ENCODE peak calls at places on chromosomes 6 and 20, in nine cellular contexts. G is iPS-NIHi11; E is AG10803; W is endodermal cell; U is pons; Q is SW480; N is GM04503; T is CD4-positive, alpha-beta memory T cell; Z is GM12878. B is an unnamed sample.

GRCh38 chr6:137882225-137882961 is 15.3 kb downstream of the TNFAIP3 start:
- DNase-seq in U (no peak), E (peak; percentile 61), Z (no peak), G (no peak), T (peak; percentile 68), W (no peak), Q (no peak), N (no peak), B (no peak)

GRCh38 chr20:1806456-1806855 is 88.8 kb upstream of the SIRPA start:
- DNase-seq in U (no peak), Q (no peak), W (peak; percentile 59), N (no peak), G (no peak), E (no peak), T (no peak), Z (no peak), B (no peak)

GRCh38 chr6:35148167-35148741 is 7.1 kb upstream of the TCP11 start:
- DNase-seq in N (no peak), U (no peak), Z (peak; percentile 32), E (peak; percentile 44), Q (no peak), T (no peak), W (peak; percentile 93), G (peak; percentile 63), B (no peak)

GRCh38 chr20:13302647-13303425 is 81.8 kb downstream of the ISM1 start:
- DNase-seq in E (peak; percentile 12), U (peak; percentile 39), N (no peak), Q (peak; percentile 47), Z (no peak), T (peak; percentile 22), W (peak; percentile 76), G (peak; percentile 54), B (no peak)

GRCh38 chr6:93447874-93448273 is 28.5 kb upstream of the EPHA7 start:
- DNase-seq in E (no peak), W (no peak), T (no peak), Z (no peak), Q (no peak), G (no peak), U (no peak), N (no peak), B (no peak)

GRCh38 chr6:48835421-48835958 is 627.6 kb downstream of the MMUT start:
- DNase-seq in T (no peak), G (no peak), E (no peak), W (no peak), U (no peak), Q (no peak), N (no peak), Z (no peak), B (no peak)

GRCh38 chr20:23147964-23148720 is 62.0 kb upstream of the CD93 start:
- DNase-seq in N (peak; percentile 85), U (no peak), G (no peak), Q (peak; percentile 94), W (peak; percentile 20), E (peak; percentile 88), T (no peak), Z (peak; percentile 74), B (no peak)

GRCh38 chr6:161584929-161585328 is 311.1 kb upstream of the AGPAT4 start:
- DNase-seq in E (no peak), T (no peak), G (no peak), Z (no peak), W (no peak), U (no peak), N (no peak), Q (no peak), B (no peak)

GRCh38 chr6:46638650-46639049 is 14.0 kb downstream of the CYP39A1 start:
- DNase-seq in U (no peak), W (no peak), Z (no peak), G (no peak), N (no peak), E (no peak), T (no peak), Q (no peak), B (no peak)

GRCh38 chr20:33657704-33658095 is 4.4 kb upstream of the C20orf144 start:
- DNase-seq in Z (no peak), T (no peak), Q (no peak), U (no peak), E (no peak), G (no peak), N (no peak), W (no peak), B (no peak)

GRCh38 chr6:135196739-135197510 is 15.8 kb downstream of the MYB start:
- DNase-seq in W (no peak), N (no peak), U (no peak), Z (no peak), E (no peak), G (no peak), Q (no peak), T (no peak), B (no peak)

GRCh38 chr6:9233686-9234085 is 798.3 kb upstream of the SLC35B3 start:
- DNase-seq in Z (no peak), U (no peak), G (no peak), E (peak; percentile 32), T (no peak), N (no peak), Q (no peak), W (no peak), B (no peak)

GRCh38 chr6:44228031-44228430 is 4.6 kb downstream of the SLC29A1 start:
- DNase-seq in E (no peak), Q (no peak), G (no peak), W (no peak), Z (no peak), U (no peak), N (no peak), T (no peak), B (no peak)

GRCh38 chr20:2337142-2337541 is 41.3 kb downstream of the TGM3 start:
- DNase-seq in Q (no peak), W (no peak), U (no peak), N (no peak), G (no peak), T (no peak), E (no peak), Z (no peak), B (no peak)

GRCh38 chr6:89927788-89928565 is 33.7 kb downstream of the GJA10 start:
- DNase-seq in Q (no peak), W (no peak), Z (no peak), U (peak; percentile 47), T (no peak), N (no peak), G (no peak), E (no peak), B (no peak)

GRCh38 chr20:50216543-50217206 is 26.0 kb downstream of the CEBPB start:
- DNase-seq in Z (no peak), U (no peak), E (no peak), T (no peak), W (peak; percentile 59), G (no peak), N (no peak), Q (no peak), B (peak; percentile 51)

GRCh38 chr20:33437141-33437911 is 6.2 kb downstream of the SNTA1 start:
- DNase-seq in N (peak; percentile 8), E (peak; percentile 42), G (no peak), Z (no peak), Q (no peak), U (no peak), W (no peak), T (no peak), B (no peak)

GRCh38 chr6:105993341-105993740 is 92.8 kb upstream of the PRDM1 start:
- DNase-seq in U (no peak), W (peak; percentile 81), Q (no peak), E (peak; percentile 31), G (peak; percentile 73), N (peak; percentile 28), Z (no peak), T (no peak), B (no peak)

GRCh38 chr6:125810435-125810834 is 19.7 kb downstream of the NCOA7 start:
- DNase-seq in N (no peak), U (no peak), Q (no peak), Z (no peak), E (no peak), W (no peak), T (no peak), G (no peak), B (peak; percentile 96)

GRCh38 chr6:33607784-33608161 is 13.3 kb upstream of the ITPR3 start:
- DNase-seq in Q (no peak), N (no peak), T (peak; percentile 27), G (peak; percentile 48), U (no peak), Z (no peak), W (peak; percentile 57), E (no peak), B (no peak)

B was measured in NCI-H1436 treated with DMSO at 0.1 percent for 48 hours.